ENCODE peak calls at places on chromosomes 3 and 15, in five cellular contexts. A is vagina, G is psoas muscle, W is right cardiac atrium, F is iPS DF 6.9. B is an unnamed sample.

GRCh38 chr15:92494791-92495190 is 101.1 kb downstream of the ST8SIA2 start:
- DNase-seq in A (no peak), G (no peak), W (no peak), F (no peak), B (no peak)

GRCh38 chr3:184523825-184524615 is 37.6 kb upstream of the EPHB3 start:
- DNase-seq in A (no peak), G (no peak), W (no peak), F (no peak), B (no peak)

GRCh38 chr3:181722156-181722555 is 10.4 kb downstream of the SOX2 start:
- DNase-seq in A (no peak), G (no peak), W (no peak), F (no peak), B (no peak)

GRCh38 chr3:64595253-64595694 is 92.5 kb downstream of the ADAMTS9 start:
- DNase-seq in A (no peak), G (peak; percentile 35), W (peak; percentile 84), F (no peak), B (peak; percentile 78)

GRCh38 chr3:42654331-42655201 is 1.1 kb downstream of the ZBTB47 start:
- DNase-seq in A (peak; percentile 87), G (peak; percentile 77), W (peak; percentile 90), F (peak; percentile 41), B (peak; percentile 73)

GRCh38 chr15:74780983-74781672 is 752 bp upstream of the CSK start:
- DNase-seq in A (no peak), G (no peak), W (peak; percentile 62), F (no peak), B (peak; percentile 38)

GRCh38 chr15:93180656-93181055 is 91.6 kb upstream of the RGMA start:
- DNase-seq in A (no peak), G (no peak), W (no peak), F (no peak), B (no peak)

GRCh38 chr3:17469520-17469919 is 272.9 kb downstream of the TBC1D5 start:
- DNase-seq in A (no peak), G (no peak), W (no peak), F (no peak), B (no peak)

GRCh38 chr3:100335137-100335833 is 728 bp downstream of the NIT2 start:
- DNase-seq in A (no peak), G (no peak), W (peak; percentile 57), F (no peak), B (peak; percentile 22)

GRCh38 chr3:57127849-57128566 is 37.1 kb downstream of the IL17RD start:
- DNase-seq in A (no peak), G (no peak), W (no peak), F (no peak), B (peak; percentile 14)

GRCh38 chr3:58422756-58423324 is 10.8 kb downstream of the PDHB start:
- DNase-seq in A (no peak), G (no peak), W (no peak), F (no peak), B (peak; percentile 35)

GRCh38 chr3:54791552-54792156 is 136.2 kb downstream of the LRTM1 start:
- DNase-seq in A (no peak), G (no peak), W (no peak), F (no peak), B (no peak)

GRCh38 chr3:129313415-129313982 is 34.8 kb downstream of the HMCES start:
- DNase-seq in A (no peak), G (no peak), W (no peak), F (no peak), B (no peak)

GRCh38 chr3:167109746-167110145 is 270.4 kb downstream of the ZBBX start:
- DNase-seq in A (no peak), G (no peak), W (no peak), F (no peak), B (no peak)

GRCh38 chr15:59396660-59397059 is 24.0 kb upstream of the MYO1E start:
- DNase-seq in A (no peak), G (no peak), W (no peak), F (no peak), B (no peak)

GRCh38 chr15:55742498-55742926 is 440 bp downstream of the PRTG start:
- DNase-seq in A (no peak), G (no peak), W (no peak), F (no peak), B (peak; percentile 65)

GRCh38 chr15:70259030-70259424 is 161.3 kb upstream of the TLE3 start:
- DNase-seq in A (no peak), G (no peak), W (peak; percentile 89), F (no peak), B (peak; percentile 82)

GRCh38 chr3:194707176-194707575 is 21.5 kb downstream of the FAM43A start:
- DNase-seq in A (no peak), G (no peak), W (no peak), F (no peak), B (no peak)

GRCh38 chr15:73763893-73764292 is 10.7 kb upstream of the INSYN1 start:
- DNase-seq in A (no peak), G (no peak), W (peak; percentile 82), F (no peak), B (peak; percentile 77)

GRCh38 chr3:23256741-23257435 is 53.8 kb downstream of the UBE2E2 start:
- DNase-seq in A (no peak), G (no peak), W (no peak), F (no peak), B (no peak)

GRCh38 chr3:36926292-36926897 is 18.5 kb downstream of the TRANK1 start:
- DNase-seq in A (peak; percentile 47), G (no peak), W (no peak), F (no peak), B (no peak)

GRCh38 chr3:52210550-52211046 is 12.6 kb downstream of the ALAS1 start:
- DNase-seq in A (no peak), G (no peak), W (no peak), F (no peak), B (no peak)

GRCh38 chr3:171115667-171116066 is 89.1 kb upstream of the SLC2A2 start:
- DNase-seq in A (no peak), G (no peak), W (no peak), F (no peak), B (no peak)

GRCh38 chr15:67003586-67003985 is 61.8 kb upstream of the SMAD3 start:
- DNase-seq in A (no peak), G (no peak), W (no peak), F (no peak), B (no peak)

GRCh38 chr3:184145120-184145524 is 10.0 kb downstream of the EIF2B5 start:
- DNase-seq in A (no peak), G (no peak), W (peak; percentile 87), F (no peak), B (peak; percentile 71)

GRCh38 chr3:116201032-116201690 is 244.1 kb downstream of the LSAMP start:
- DNase-seq in A (no peak), G (no peak), W (no peak), F (no peak), B (no peak)

GRCh38 chr3:116198087-116198486 is 247.2 kb downstream of the LSAMP start:
- DNase-seq in A (no peak), G (no peak), W (no peak), F (no peak), B (no peak)

DNA sequence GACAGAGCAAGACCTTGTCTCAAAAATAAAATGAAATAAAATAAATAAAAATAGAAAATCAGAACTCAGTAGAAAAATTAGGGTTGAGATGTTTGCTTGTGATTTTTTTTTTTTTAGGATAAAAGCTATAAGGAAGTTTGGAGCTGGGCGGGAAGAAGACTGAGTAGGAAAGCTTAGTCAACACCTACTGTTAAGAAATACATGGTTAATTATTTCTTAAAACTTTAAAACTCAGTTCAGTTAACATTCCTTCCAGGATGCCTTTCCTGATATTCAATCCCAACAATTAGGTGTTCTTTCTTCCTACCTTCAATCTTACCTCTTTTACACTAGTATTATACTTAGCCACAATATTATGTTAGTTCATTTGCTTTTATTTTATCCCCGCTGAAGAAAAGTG is 246.2 kb downstream of the LSAMP start:
- DNase-seq in A (no peak), G (no peak), W (no peak), F (no peak), B (no peak)
- H3K4me1 ChIP-seq in A (no peaks in the 10 kb centered on the region), G (no peaks in the 10 kb centered on the region), W (no peaks in the 10 kb centered on the region), F (no peaks in the 10 kb centered on the region), B (no peaks in the 10 kb centered on the region)

GRCh38 chr3:71025516-71025915 is 558.0 kb downstream of the FOXP1 start:
- DNase-seq in A (no peak), G (no peak), W (no peak), F (no peak), B (no peak)
- H3K27ac ChIP-seq in A (no peak overlapping the region), G (no peak overlapping the region), W (no peak overlapping the region), F (no peak overlapping the region), B (no peak overlapping the region)

DNA sequence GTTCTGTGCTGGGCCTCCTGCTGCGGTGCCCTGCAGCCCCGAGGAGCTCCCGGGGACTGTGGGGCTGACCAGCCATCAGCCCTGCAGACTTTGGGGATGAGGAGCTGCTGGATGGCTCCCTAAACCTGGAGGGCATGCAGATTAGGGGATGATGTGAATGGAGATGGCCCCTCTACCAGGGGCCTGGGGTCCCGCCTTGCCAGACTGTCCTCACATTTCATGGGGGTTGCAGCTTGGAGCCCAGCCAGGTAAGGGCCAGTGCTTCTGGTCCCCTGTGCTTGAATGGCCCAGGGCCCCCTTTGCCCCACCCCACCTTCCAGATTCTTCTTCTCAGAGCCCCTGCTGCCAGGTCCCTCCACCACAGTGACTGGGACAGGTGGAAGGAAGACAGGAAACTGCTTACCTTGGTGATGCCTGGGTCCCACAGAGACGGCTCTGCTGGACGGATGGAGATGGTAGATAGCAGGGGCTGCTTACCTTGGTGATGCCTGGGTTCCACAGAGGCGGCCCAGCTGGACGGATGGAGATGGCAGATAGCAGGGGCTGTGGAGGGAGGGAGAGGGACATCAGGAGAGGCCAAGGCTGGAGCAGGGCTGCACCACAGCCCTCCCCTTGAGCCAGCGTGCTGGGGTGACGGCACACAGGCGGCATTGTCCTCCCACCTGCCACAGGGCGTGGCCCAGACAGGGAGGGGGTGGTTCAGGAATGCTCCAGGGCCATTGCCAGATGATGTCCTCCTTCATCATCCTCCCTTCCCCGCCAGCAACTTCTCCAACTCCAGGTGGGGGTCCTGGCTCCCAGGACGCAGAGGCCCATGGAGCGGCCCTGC is at the start of gene SPTBN5:
- DNase-seq in A (no peak), G (no peak), W (peak; percentile 45), F (no peak), B (no peak)
- H3K4me1 ChIP-seq in A (peaks cover 22% of the 10 kb centered on the region), G (peaks cover 8% of the 10 kb centered on the region), W (peaks cover 10% of the 10 kb centered on the region), F (peaks cover 2% of the 10 kb centered on the region), B (peaks cover 12% of the 10 kb centered on the region)

DNA sequence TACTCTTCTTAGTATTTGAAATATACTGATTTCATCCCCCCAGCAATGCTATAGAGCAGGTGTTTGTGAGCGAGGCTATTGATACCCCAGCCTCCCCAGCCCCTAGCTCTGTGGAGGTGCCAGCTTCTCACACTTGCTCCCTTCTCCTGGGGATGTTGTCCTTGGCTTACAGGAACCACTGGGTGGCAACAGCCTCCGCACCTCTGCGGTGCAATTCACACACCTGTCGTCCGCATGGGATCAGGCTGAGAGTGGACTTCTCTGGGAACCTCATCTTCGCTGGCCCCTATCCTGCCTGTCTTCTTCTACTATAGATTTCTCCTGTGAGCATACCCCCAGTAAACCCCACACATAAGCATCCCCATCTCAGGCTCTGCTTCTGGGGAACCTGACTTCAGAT is 103.9 kb upstream of the SLC6A11 start:
- DNase-seq in A (no peak), G (no peak), W (no peak), F (no peak), B (no peak)
- H3K27ac ChIP-seq in A (no peak overlapping the region), G (no peak overlapping the region), W (no peak overlapping the region), F (no peak overlapping the region), B (no peak overlapping the region)

GRCh38 chr15:30928076-30928475 is 24.4 kb downstream of the FAN1 start:
- DNase-seq in A (no peak), G (no peak), W (no peak), F (no peak), B (no peak)
- H3K4me1 ChIP-seq in A (no peaks in the 10 kb centered on the region), G (peaks cover 17% of the 10 kb centered on the region), W (peaks cover 2% of the 10 kb centered on the region), F (peaks cover 2% of the 10 kb centered on the region), B (peaks cover 2% of the 10 kb centered on the region)

B was measured in testis.